ENCODE peak calls at places on chromosome 7, in seven cellular contexts. One of them, this sample, is unnamed.

GRCh38 chr7:100089458-100090201 is 861 bp downstream of the COPS6 start:
- DNase-seq in H54: no peak
- DNase-seq in activated CD8-positive, alpha-beta memory T cell treated with anti-CD3 and anti-CD28 coated beads for 24 hours: no peak
- DNase-seq in KBM-7: no peak
- DNase-seq in activated T-helper 1 cell treated with Interleukin-2 at 50 U/mL for 16 hours: no peak
- DNase-seq in DMS53: no peak
- DNase-seq in NCI-H1105: no peak
- DNase-seq in this sample: no peak

GRCh38 chr7:101932053-101932452 is 114.6 kb downstream of the CUX1 start:
- DNase-seq in DMS53: no peak
- DNase-seq in KBM-7: no peak
- DNase-seq in activated T-helper 1 cell treated with Interleukin-2 at 50 U/mL for 16 hours: no peak
- DNase-seq in NCI-H1105: no peak
- DNase-seq in H54: no peak
- DNase-seq in activated CD8-positive, alpha-beta memory T cell treated with anti-CD3 and anti-CD28 coated beads for 24 hours: no peak
- DNase-seq in this sample: no peak

GRCh38 chr7:122369756-122370155 is 65.2 kb upstream of the FEZF1 start:
- DNase-seq in DMS53: no peak
- DNase-seq in activated T-helper 1 cell treated with Interleukin-2 at 50 U/mL for 16 hours: no peak
- DNase-seq in H54: no peak
- DNase-seq in activated CD8-positive, alpha-beta memory T cell treated with anti-CD3 and anti-CD28 coated beads for 24 hours: no peak
- DNase-seq in KBM-7: no peak
- DNase-seq in NCI-H1105: no peak
- DNase-seq in this sample: no peak

GRCh38 chr7:74272305-74273038 is 16.7 kb upstream of the CLIP2 start:
- DNase-seq in activated T-helper 1 cell treated with Interleukin-2 at 50 U/mL for 16 hours: no peak
- DNase-seq in NCI-H1105: no peak
- DNase-seq in activated CD8-positive, alpha-beta memory T cell treated with anti-CD3 and anti-CD28 coated beads for 24 hours: no peak
- DNase-seq in H54: peak
- DNase-seq in DMS53: no peak
- DNase-seq in KBM-7: peak
- DNase-seq in this sample: no peak

GRCh38 chr7:80705164-80705781 is 66.8 kb downstream of the CD36 start:
- DNase-seq in activated CD8-positive, alpha-beta memory T cell treated with anti-CD3 and anti-CD28 coated beads for 24 hours: no peak
- DNase-seq in DMS53: peak
- DNase-seq in H54: no peak
- DNase-seq in KBM-7: no peak
- DNase-seq in activated T-helper 1 cell treated with Interleukin-2 at 50 U/mL for 16 hours: no peak
- DNase-seq in NCI-H1105: no peak
- DNase-seq in this sample: no peak

GRCh38 chr7:44112997-44113763 is 9.0 kb downstream of the AEBP1 start:
- DNase-seq in activated CD8-positive, alpha-beta memory T cell treated with anti-CD3 and anti-CD28 coated beads for 24 hours: no peak
- DNase-seq in H54: no peak
- DNase-seq in DMS53: peak
- DNase-seq in NCI-H1105: peak
- DNase-seq in KBM-7: no peak
- DNase-seq in activated T-helper 1 cell treated with Interleukin-2 at 50 U/mL for 16 hours: no peak
- DNase-seq in this sample: no peak

GRCh38 chr7:111871283-111871682 is 309.0 kb upstream of the IMMP2L start:
- DNase-seq in activated CD8-positive, alpha-beta memory T cell treated with anti-CD3 and anti-CD28 coated beads for 24 hours: no peak
- DNase-seq in KBM-7: no peak
- DNase-seq in DMS53: no peak
- DNase-seq in H54: no peak
- DNase-seq in NCI-H1105: no peak
- DNase-seq in activated T-helper 1 cell treated with Interleukin-2 at 50 U/mL for 16 hours: no peak
- DNase-seq in this sample: no peak

GRCh38 chr7:46153951-46154787 is 233.1 kb upstream of the IGFBP3 start:
- DNase-seq in H54: no peak
- DNase-seq in activated T-helper 1 cell treated with Interleukin-2 at 50 U/mL for 16 hours: no peak
- DNase-seq in activated CD8-positive, alpha-beta memory T cell treated with anti-CD3 and anti-CD28 coated beads for 24 hours: no peak
- DNase-seq in DMS53: peak
- DNase-seq in NCI-H1105: no peak
- DNase-seq in KBM-7: no peak
- DNase-seq in this sample: no peak

GRCh38 chr7:116528008-116528789 is 3.4 kb downstream of the CAV1 start:
- DNase-seq in H54: peak
- DNase-seq in NCI-H1105: no peak
- DNase-seq in KBM-7: no peak
- DNase-seq in DMS53: peak
- DNase-seq in activated CD8-positive, alpha-beta memory T cell treated with anti-CD3 and anti-CD28 coated beads for 24 hours: no peak
- DNase-seq in activated T-helper 1 cell treated with Interleukin-2 at 50 U/mL for 16 hours: no peak
- DNase-seq in this sample: no peak

GRCh38 chr7:158283016-158283974 is 304.3 kb downstream of the PTPRN2 start:
- DNase-seq in KBM-7: no peak
- DNase-seq in H54: no peak
- DNase-seq in DMS53: no peak
- DNase-seq in activated T-helper 1 cell treated with Interleukin-2 at 50 U/mL for 16 hours: no peak
- DNase-seq in NCI-H1105: no peak
- DNase-seq in activated CD8-positive, alpha-beta memory T cell treated with anti-CD3 and anti-CD28 coated beads for 24 hours: no peak
- DNase-seq in this sample: no peak

GRCh38 chr7:129434846-129435318 is 650 bp downstream of the STRIP2 start:
- DNase-seq in H54: no peak
- DNase-seq in KBM-7: peak
- DNase-seq in NCI-H1105: no peak
- DNase-seq in DMS53: peak
- DNase-seq in activated T-helper 1 cell treated with Interleukin-2 at 50 U/mL for 16 hours: no peak
- DNase-seq in activated CD8-positive, alpha-beta memory T cell treated with anti-CD3 and anti-CD28 coated beads for 24 hours: no peak
- DNase-seq in this sample: no peak

GRCh38 chr7:2541291-2542010 is 13.9 kb downstream of the BRAT1 start:
- DNase-seq in activated CD8-positive, alpha-beta memory T cell treated with anti-CD3 and anti-CD28 coated beads for 24 hours: no peak
- DNase-seq in NCI-H1105: no peak
- DNase-seq in activated T-helper 1 cell treated with Interleukin-2 at 50 U/mL for 16 hours: no peak
- DNase-seq in DMS53: no peak
- DNase-seq in H54: peak
- DNase-seq in KBM-7: no peak
- DNase-seq in this sample: no peak

GRCh38 chr7:36238138-36238537 is 85.1 kb downstream of the EEPD1 start:
- DNase-seq in activated T-helper 1 cell treated with Interleukin-2 at 50 U/mL for 16 hours: no peak
- DNase-seq in H54: no peak
- DNase-seq in KBM-7: no peak
- DNase-seq in NCI-H1105: no peak
- DNase-seq in DMS53: no peak
- DNase-seq in activated CD8-positive, alpha-beta memory T cell treated with anti-CD3 and anti-CD28 coated beads for 24 hours: no peak
- DNase-seq in this sample: no peak

GRCh38 chr7:30142710-30143109 is 7.9 kb downstream of the MTURN start:
- DNase-seq in activated CD8-positive, alpha-beta memory T cell treated with anti-CD3 and anti-CD28 coated beads for 24 hours: no peak
- DNase-seq in KBM-7: no peak
- DNase-seq in activated T-helper 1 cell treated with Interleukin-2 at 50 U/mL for 16 hours: no peak
- DNase-seq in NCI-H1105: no peak
- DNase-seq in DMS53: peak
- DNase-seq in H54: peak
- DNase-seq in this sample: no peak

GRCh38 chr7:112162161-112163020 is 43.8 kb downstream of the DOCK4 start:
- DNase-seq in H54: peak
- DNase-seq in KBM-7: peak
- DNase-seq in activated CD8-positive, alpha-beta memory T cell treated with anti-CD3 and anti-CD28 coated beads for 24 hours: no peak
- DNase-seq in NCI-H1105: peak
- DNase-seq in activated T-helper 1 cell treated with Interleukin-2 at 50 U/mL for 16 hours: no peak
- DNase-seq in DMS53: peak
- DNase-seq in this sample: no peak

GRCh38 chr7:4479367-4480039 is 202.6 kb upstream of the FOXK1 start:
- DNase-seq in NCI-H1105: peak
- DNase-seq in activated CD8-positive, alpha-beta memory T cell treated with anti-CD3 and anti-CD28 coated beads for 24 hours: no peak
- DNase-seq in activated T-helper 1 cell treated with Interleukin-2 at 50 U/mL for 16 hours: no peak
- DNase-seq in H54: peak
- DNase-seq in KBM-7: peak
- DNase-seq in DMS53: peak
- DNase-seq in this sample: no peak

GRCh38 chr7:20532841-20533240 is 82.6 kb upstream of the ABCB5 start:
- DNase-seq in H54: no peak
- DNase-seq in DMS53: no peak
- DNase-seq in activated CD8-positive, alpha-beta memory T cell treated with anti-CD3 and anti-CD28 coated beads for 24 hours: no peak
- DNase-seq in KBM-7: no peak
- DNase-seq in activated T-helper 1 cell treated with Interleukin-2 at 50 U/mL for 16 hours: no peak
- DNase-seq in NCI-H1105: no peak
- DNase-seq in this sample: no peak

GRCh38 chr7:92973964-92974363 is 137.6 kb upstream of the CDK6 start:
- DNase-seq in KBM-7: no peak
- DNase-seq in DMS53: no peak
- DNase-seq in NCI-H1105: no peak
- DNase-seq in activated T-helper 1 cell treated with Interleukin-2 at 50 U/mL for 16 hours: no peak
- DNase-seq in H54: no peak
- DNase-seq in activated CD8-positive, alpha-beta memory T cell treated with anti-CD3 and anti-CD28 coated beads for 24 hours: no peak
- DNase-seq in this sample: no peak

GRCh38 chr7:46145412-46145811 is 224.3 kb upstream of the IGFBP3 start:
- DNase-seq in NCI-H1105: no peak
- DNase-seq in activated CD8-positive, alpha-beta memory T cell treated with anti-CD3 and anti-CD28 coated beads for 24 hours: no peak
- DNase-seq in H54: peak
- DNase-seq in DMS53: no peak
- DNase-seq in activated T-helper 1 cell treated with Interleukin-2 at 50 U/mL for 16 hours: no peak
- DNase-seq in KBM-7: no peak
- DNase-seq in this sample: no peak

GRCh38 chr7:28677668-28678067 is 265.4 kb downstream of the CREB5 start:
- DNase-seq in H54: no peak
- DNase-seq in activated CD8-positive, alpha-beta memory T cell treated with anti-CD3 and anti-CD28 coated beads for 24 hours: no peak
- DNase-seq in activated T-helper 1 cell treated with Interleukin-2 at 50 U/mL for 16 hours: no peak
- DNase-seq in NCI-H1105: no peak
- DNase-seq in KBM-7: no peak
- DNase-seq in DMS53: no peak
- DNase-seq in this sample: no peak

GRCh38 chr7:39749177-39749576 is 125.8 kb downstream of the RALA start:
- DNase-seq in KBM-7: no peak
- DNase-seq in DMS53: no peak
- DNase-seq in activated CD8-positive, alpha-beta memory T cell treated with anti-CD3 and anti-CD28 coated beads for 24 hours: no peak
- DNase-seq in NCI-H1105: no peak
- DNase-seq in activated T-helper 1 cell treated with Interleukin-2 at 50 U/mL for 16 hours: no peak
- DNase-seq in H54: peak
- DNase-seq in this sample: no peak

GRCh38 chr7:152989889-152990380 is 230.4 kb downstream of the ACTR3B start:
- DNase-seq in activated T-helper 1 cell treated with Interleukin-2 at 50 U/mL for 16 hours: no peak
- DNase-seq in activated CD8-positive, alpha-beta memory T cell treated with anti-CD3 and anti-CD28 coated beads for 24 hours: no peak
- DNase-seq in NCI-H1105: peak
- DNase-seq in DMS53: no peak
- DNase-seq in H54: no peak
- DNase-seq in KBM-7: peak
- DNase-seq in this sample: no peak

GRCh38 chr7:71793251-71793650 is 618.9 kb downstream of the CALN1 start:
- DNase-seq in activated CD8-positive, alpha-beta memory T cell treated with anti-CD3 and anti-CD28 coated beads for 24 hours: no peak
- DNase-seq in activated T-helper 1 cell treated with Interleukin-2 at 50 U/mL for 16 hours: no peak
- DNase-seq in NCI-H1105: no peak
- DNase-seq in KBM-7: no peak
- DNase-seq in H54: no peak
- DNase-seq in DMS53: no peak
- DNase-seq in this sample: no peak

GRCh38 chr7:103809229-103809994 is 180.0 kb downstream of the RELN start:
- DNase-seq in H54: no peak
- DNase-seq in activated T-helper 1 cell treated with Interleukin-2 at 50 U/mL for 16 hours: no peak
- DNase-seq in NCI-H1105: no peak
- DNase-seq in DMS53: no peak
- DNase-seq in activated CD8-positive, alpha-beta memory T cell treated with anti-CD3 and anti-CD28 coated beads for 24 hours: no peak
- DNase-seq in KBM-7: no peak
- DNase-seq in this sample: no peak

GRCh38 chr7:123864966-123865365 is 20.0 kb downstream of the HYAL4 start:
- DNase-seq in activated T-helper 1 cell treated with Interleukin-2 at 50 U/mL for 16 hours: no peak
- DNase-seq in activated CD8-positive, alpha-beta memory T cell treated with anti-CD3 and anti-CD28 coated beads for 24 hours: no peak
- DNase-seq in DMS53: no peak
- DNase-seq in NCI-H1105: no peak
- DNase-seq in H54: no peak
- DNase-seq in KBM-7: no peak
- DNase-seq in this sample: no peak

GRCh38 chr7:72345208-72345727 is 66.9 kb downstream of the CALN1 start:
- DNase-seq in DMS53: no peak
- DNase-seq in H54: no peak
- DNase-seq in NCI-H1105: no peak
- DNase-seq in activated CD8-positive, alpha-beta memory T cell treated with anti-CD3 and anti-CD28 coated beads for 24 hours: no peak
- DNase-seq in KBM-7: no peak
- DNase-seq in activated T-helper 1 cell treated with Interleukin-2 at 50 U/mL for 16 hours: no peak
- DNase-seq in this sample: no peak

GRCh38 chr7:43756368-43757072 is 2.0 kb upstream of the BLVRA start:
- DNase-seq in KBM-7: no peak
- DNase-seq in activated T-helper 1 cell treated with Interleukin-2 at 50 U/mL for 16 hours: no peak
- DNase-seq in DMS53: peak
- DNase-seq in activated CD8-positive, alpha-beta memory T cell treated with anti-CD3 and anti-CD28 coated beads for 24 hours: no peak
- DNase-seq in NCI-H1105: no peak
- DNase-seq in H54: peak
- DNase-seq in this sample: no peak

GRCh38 chr7:127683776-127684681 is 32.0 kb downstream of the SND1 start:
- DNase-seq in KBM-7: no peak
- DNase-seq in DMS53: no peak
- DNase-seq in activated CD8-positive, alpha-beta memory T cell treated with anti-CD3 and anti-CD28 coated beads for 24 hours: no peak
- DNase-seq in H54: no peak
- DNase-seq in activated T-helper 1 cell treated with Interleukin-2 at 50 U/mL for 16 hours: no peak
- DNase-seq in NCI-H1105: peak
- DNase-seq in this sample: no peak

GRCh38 chr7:32119790-32120196 is 49.6 kb upstream of the PDE1C start:
- DNase-seq in KBM-7: no peak
- DNase-seq in activated T-helper 1 cell treated with Interleukin-2 at 50 U/mL for 16 hours: no peak
- DNase-seq in NCI-H1105: no peak
- DNase-seq in activated CD8-positive, alpha-beta memory T cell treated with anti-CD3 and anti-CD28 coated beads for 24 hours: no peak
- DNase-seq in DMS53: no peak
- DNase-seq in H54: no peak
- DNase-seq in this sample: no peak

GRCh38 chr7:81410471-81411117 is 359.3 kb downstream of the HGF start:
- DNase-seq in KBM-7: no peak
- DNase-seq in activated CD8-positive, alpha-beta memory T cell treated with anti-CD3 and anti-CD28 coated beads for 24 hours: no peak
- DNase-seq in DMS53: no peak
- DNase-seq in NCI-H1105: peak
- DNase-seq in activated T-helper 1 cell treated with Interleukin-2 at 50 U/mL for 16 hours: no peak
- DNase-seq in H54: no peak
- DNase-seq in this sample: no peak

This sample was measured in activated CD4-positive, alpha-beta T cell treated with anti-CD3 and anti-CD28 coated beads for 24 hours.